ENCODE peak calls at places on chromosomes 4 and X, in five cellular contexts. One of them, this sample, is unnamed.

GRCh38 chrX:40508560-40508959 is 72.2 kb upstream of the ATP6AP2 start:
- DNase-seq in kidney: no peak
- DNase-seq in fibroblast of lung: no peak
- DNase-seq in lung: no peak
- DNase-seq in GM23338: no peak
- DNase-seq in this sample: peak; percentile 3

GRCh38 chr4:38660838-38661237 is 3.2 kb upstream of the KLF3 start:
- DNase-seq in kidney: no peak
- DNase-seq in fibroblast of lung: no peak
- DNase-seq in lung: no peak
- DNase-seq in GM23338: no peak
- DNase-seq in this sample: no peak

GRCh38 chr4:40998680-40999358 is 215.5 kb downstream of the APBB2 start:
- DNase-seq in kidney: no peak
- DNase-seq in fibroblast of lung: peak; percentile 34
- DNase-seq in lung: no peak
- DNase-seq in GM23338: no peak
- DNase-seq in this sample: peak; percentile 49

GRCh38 chr4:158013858-158014257 is 159.0 kb downstream of the GASK1B start:
- DNase-seq in kidney: no peak
- DNase-seq in fibroblast of lung: peak; percentile 29
- DNase-seq in lung: no peak
- DNase-seq in GM23338: no peak
- DNase-seq in this sample: peak; percentile 9

GRCh38 chr4:145937990-145938611 is 522 bp downstream of the ZNF827 start:
- DNase-seq in kidney: no peak
- DNase-seq in fibroblast of lung: peak; percentile 38
- DNase-seq in lung: no peak
- DNase-seq in GM23338: peak; percentile 80
- DNase-seq in this sample: peak; percentile 23

GRCh38 chr4:124334119-124334518 is 378.4 kb downstream of the ANKRD50 start:
- DNase-seq in kidney: no peak
- DNase-seq in fibroblast of lung: peak; percentile 94
- DNase-seq in lung: peak; percentile 36
- DNase-seq in GM23338: peak; percentile 82
- DNase-seq in this sample: peak; percentile 85

GRCh38 chrX:134715930-134716619 is 57.8 kb upstream of the PLAC1 start:
- DNase-seq in kidney: no peak
- DNase-seq in fibroblast of lung: no peak
- DNase-seq in lung: no peak
- DNase-seq in GM23338: peak; percentile 2
- DNase-seq in this sample: no peak

GRCh38 chrX:52368368-52369055 is at the start of gene XAGE2:
- DNase-seq in kidney: no peak
- DNase-seq in fibroblast of lung: no peak
- DNase-seq in lung: no peak
- DNase-seq in GM23338: peak; percentile 5
- DNase-seq in this sample: no peak

GRCh38 chr4:166045457-166045856 is 172.4 kb downstream of the TLL1 start:
- DNase-seq in kidney: no peak
- DNase-seq in fibroblast of lung: no peak
- DNase-seq in lung: no peak
- DNase-seq in GM23338: no peak
- DNase-seq in this sample: no peak

GRCh38 chr4:151850751-151851150 is 89.9 kb upstream of the GATB start:
- DNase-seq in kidney: no peak
- DNase-seq in fibroblast of lung: peak; percentile 57
- DNase-seq in lung: no peak
- DNase-seq in GM23338: no peak
- DNase-seq in this sample: no peak

GRCh38 chr4:78954048-78954666 is 14.9 kb upstream of the PAQR3 start:
- DNase-seq in kidney: no peak
- DNase-seq in fibroblast of lung: peak; percentile 36
- DNase-seq in lung: no peak
- DNase-seq in GM23338: peak; percentile 82
- DNase-seq in this sample: no peak

GRCh38 chrX:80471582-80471981 is 51.3 kb downstream of the TENT5D start:
- DNase-seq in kidney: no peak
- DNase-seq in fibroblast of lung: no peak
- DNase-seq in lung: no peak
- DNase-seq in GM23338: no peak
- DNase-seq in this sample: no peak

GRCh38 chr4:80305466-80305865 is 30.1 kb upstream of the CFAP299 start:
- DNase-seq in kidney: no peak
- DNase-seq in fibroblast of lung: no peak
- DNase-seq in lung: no peak
- DNase-seq in GM23338: no peak
- DNase-seq in this sample: peak; percentile 84

DNA sequence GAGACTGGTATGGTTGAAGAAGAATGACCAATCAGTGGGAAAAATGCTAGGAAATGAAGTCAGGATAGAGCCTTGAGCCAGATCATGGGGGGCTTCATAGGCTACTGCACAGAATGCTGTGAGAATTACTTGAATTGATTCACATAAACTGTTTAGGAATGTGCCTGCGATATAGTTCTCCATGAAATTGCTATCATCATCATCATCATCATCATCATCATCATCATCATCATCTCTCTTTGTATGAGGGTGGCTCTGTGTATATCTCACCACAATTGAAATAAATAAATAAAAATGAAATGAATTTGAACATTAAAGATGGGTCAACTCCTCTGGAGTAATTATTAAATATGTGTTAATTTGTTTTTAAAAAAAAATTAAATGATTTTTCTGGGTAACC is 148.6 kb upstream of the LEF1 start:
- DNase-seq in kidney: no peak
- DNase-seq in fibroblast of lung: no peak
- DNase-seq in lung: no peak
- DNase-seq in GM23338: no peak
- DNase-seq in this sample: no peak
- TF ChIP-seq CTCF in kidney: no peak
- TF ChIP-seq CTCF in fibroblast of lung: no peak
- TF ChIP-seq CTCF in lung: no peak
- TF ChIP-seq CTCF in GM23338: no peak
- TF ChIP-seq CTCF in this sample: no peak

DNA sequence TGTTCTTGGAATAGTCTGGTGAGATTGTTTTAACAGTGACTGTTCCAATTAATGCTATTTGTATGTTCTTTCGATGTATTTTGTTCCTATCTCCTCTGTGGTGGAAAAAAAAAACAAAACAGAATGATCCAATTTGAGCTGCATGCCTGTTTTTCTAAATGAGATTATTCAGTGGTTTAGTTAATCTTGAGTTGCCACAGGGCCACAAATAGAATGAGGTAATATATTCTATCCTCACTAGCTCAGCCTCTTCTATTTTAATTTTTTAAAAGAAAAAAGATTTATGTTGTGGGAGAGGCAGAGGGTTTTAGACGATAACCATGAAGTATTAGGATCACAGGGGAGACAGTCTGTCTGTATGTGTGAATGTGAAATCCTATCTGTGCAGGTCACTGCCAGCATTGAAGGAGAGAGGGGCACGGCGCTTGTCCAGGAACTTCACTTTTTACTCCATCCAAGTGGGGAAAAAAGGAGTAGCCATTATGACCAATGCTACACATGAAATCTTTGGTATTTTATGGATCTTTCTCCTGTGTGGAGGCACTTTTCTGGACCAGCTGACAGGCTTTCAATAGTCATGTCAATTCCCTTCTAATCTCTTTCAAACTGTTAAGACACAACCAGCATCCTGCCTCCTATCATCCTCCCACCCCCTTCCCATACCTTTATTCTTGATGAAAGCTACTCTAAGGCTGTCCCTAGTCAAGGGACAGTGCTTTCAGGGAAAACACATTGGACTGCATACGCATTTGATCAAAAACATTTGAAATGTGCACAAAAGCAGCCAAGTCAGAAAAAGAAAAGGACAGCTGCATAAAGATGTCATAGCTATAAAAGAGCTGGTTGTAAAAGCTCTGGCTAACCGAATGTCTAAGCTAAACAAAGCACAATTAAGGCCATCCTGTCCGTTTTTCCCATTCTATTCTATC is 1063.8 kb upstream of the INTU start:
- DNase-seq in kidney: no peak
- DNase-seq in fibroblast of lung: no peak
- DNase-seq in lung: no peak
- DNase-seq in GM23338: no peak
- DNase-seq in this sample: no peak
- H3K4me3 ChIP-seq in kidney: no peak overlapping the region
- H3K4me3 ChIP-seq in fibroblast of lung: no peak overlapping the region
- H3K4me3 ChIP-seq in lung: no peak overlapping the region
- H3K4me3 ChIP-seq in GM23338: no peak overlapping the region
- H3K4me3 ChIP-seq in this sample: no peak overlapping the region

DNA sequence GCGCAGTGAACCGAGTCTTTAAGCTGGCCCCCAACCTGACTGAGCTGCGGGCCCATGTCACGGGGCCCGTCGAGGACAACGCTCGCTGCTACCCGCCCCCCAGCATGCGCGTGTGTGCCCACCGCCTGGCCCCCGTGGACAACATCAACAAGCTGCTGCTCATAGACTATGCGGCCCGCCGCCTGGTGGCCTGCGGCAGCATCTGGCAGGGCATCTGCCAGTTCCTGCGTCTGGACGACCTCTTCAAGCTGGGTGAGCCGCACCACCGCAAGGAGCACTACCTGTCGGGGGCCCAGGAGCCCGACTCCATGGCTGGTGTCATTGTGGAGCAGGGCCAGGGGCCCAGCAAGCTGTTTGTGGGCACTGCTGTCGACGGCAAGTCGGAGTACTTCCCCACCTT is 2.2 kb downstream of the PLXNA3 start:
- DNase-seq in kidney: peak; percentile 75
- DNase-seq in fibroblast of lung: no peak
- DNase-seq in lung: no peak
- DNase-seq in GM23338: no peak
- DNase-seq in this sample: no peak
- TF ChIP-seq CTCF in kidney: no peak
- TF ChIP-seq CTCF in fibroblast of lung: no peak
- TF ChIP-seq CTCF in lung: no peak
- TF ChIP-seq CTCF in GM23338: no peak
- TF ChIP-seq CTCF in this sample: peak; percentile 41

DNA sequence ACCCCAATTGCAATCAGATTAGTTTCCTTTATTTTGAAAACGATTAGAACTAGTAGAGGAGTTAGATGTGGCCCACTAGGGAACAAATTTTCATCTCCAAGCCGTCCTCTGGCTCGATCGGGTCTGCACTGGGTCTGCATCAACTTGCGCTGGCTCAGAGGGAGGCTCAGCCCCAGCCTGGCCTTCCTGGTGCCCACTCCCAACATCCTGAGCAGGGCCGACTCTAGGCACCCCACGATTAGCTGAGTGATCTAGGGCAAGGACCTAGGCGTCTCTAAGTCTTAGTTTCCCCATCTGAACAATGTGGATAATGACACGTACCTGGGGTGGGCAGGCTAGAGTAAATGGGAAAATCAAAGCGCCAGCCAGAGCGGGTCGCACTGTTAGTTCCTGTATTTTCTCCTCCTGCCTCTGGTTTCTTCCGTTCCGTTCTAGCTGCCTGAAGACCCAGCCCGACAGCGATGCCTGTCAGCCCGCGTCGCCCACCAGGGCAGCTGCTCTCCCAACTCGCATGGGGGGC is 7.7 kb upstream of the HAND2 start:
- DNase-seq in kidney: no peak
- DNase-seq in fibroblast of lung: no peak
- DNase-seq in lung: no peak
- DNase-seq in GM23338: peak; percentile 54
- DNase-seq in this sample: no peak
- H3K4me3 ChIP-seq in kidney: no peak overlapping the region
- H3K4me3 ChIP-seq in fibroblast of lung: no peak overlapping the region
- H3K4me3 ChIP-seq in lung: no peak overlapping the region
- H3K4me3 ChIP-seq in GM23338: peak overlapping the region; percentile 54
- H3K4me3 ChIP-seq in this sample: peak overlapping the region; percentile 61

DNA sequence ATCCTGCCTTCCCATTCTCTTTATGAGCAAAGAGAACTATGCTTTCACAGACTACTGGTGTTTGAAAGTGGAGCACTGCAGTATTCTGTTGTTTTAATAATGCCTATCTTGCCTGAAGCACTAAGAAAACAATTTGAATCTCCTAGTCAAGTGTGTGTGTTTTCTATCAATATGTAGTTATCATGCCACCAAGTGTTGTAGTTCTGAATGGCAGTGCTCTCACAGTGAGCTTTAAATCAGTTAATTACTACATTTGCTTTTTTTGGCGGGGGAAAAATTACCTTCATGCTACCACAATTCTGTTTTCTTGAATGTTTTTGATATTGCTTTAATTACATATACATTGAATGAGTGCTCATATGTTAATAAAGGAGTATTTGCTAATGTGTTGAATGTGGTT is 143.6 kb upstream of the FAM47A start:
- DNase-seq in kidney: no peak
- DNase-seq in fibroblast of lung: no peak
- DNase-seq in lung: no peak
- DNase-seq in GM23338: peak; percentile 31
- DNase-seq in this sample: no peak
- TF ChIP-seq CTCF in kidney: no peak
- TF ChIP-seq CTCF in fibroblast of lung: no peak
- TF ChIP-seq CTCF in lung: no peak
- TF ChIP-seq CTCF in GM23338: peak; percentile 48
- TF ChIP-seq CTCF in this sample: no peak

GRCh38 chr4:180058731-180059215 is 2184.4 kb upstream of the TENM3 start:
- DNase-seq in kidney: peak; percentile 69
- DNase-seq in fibroblast of lung: peak; percentile 78
- DNase-seq in lung: peak; percentile 32
- DNase-seq in GM23338: peak; percentile 89
- DNase-seq in this sample: peak; percentile 12

GRCh38 chr4:180059216-180059881 is 2183.9 kb upstream of the TENM3 start:
- DNase-seq in kidney: peak; percentile 49
- DNase-seq in fibroblast of lung: peak; percentile 16
- DNase-seq in lung: no peak
- DNase-seq in GM23338: peak; percentile 55
- DNase-seq in this sample: no peak

GRCh38 chr4:180057891-180058643 is 2185.1 kb upstream of the TENM3 start:
- DNase-seq in kidney: peak; percentile 75
- DNase-seq in fibroblast of lung: peak; percentile 29
- DNase-seq in lung: no peak
- DNase-seq in GM23338: peak; percentile 66
- DNase-seq in this sample: no peak

GRCh38 chr4:180060159-180060889 is 2182.9 kb upstream of the TENM3 start:
- DNase-seq in kidney: no peak
- DNase-seq in fibroblast of lung: peak; percentile 70
- DNase-seq in lung: no peak
- DNase-seq in GM23338: peak; percentile 23
- DNase-seq in this sample: no peak

GRCh38 chr4:180057198-180057821 is 2185.9 kb upstream of the TENM3 start:
- DNase-seq in kidney: no peak
- DNase-seq in fibroblast of lung: peak; percentile 15
- DNase-seq in lung: no peak
- DNase-seq in GM23338: peak; percentile 53
- DNase-seq in this sample: no peak
- H3K4me3 ChIP-seq in kidney: peak overlapping the region; percentile 46
- H3K4me3 ChIP-seq in fibroblast of lung: no peak overlapping the region
- H3K4me3 ChIP-seq in lung: no peak overlapping the region
- H3K4me3 ChIP-seq in GM23338: peak overlapping the region; percentile 92
- H3K4me3 ChIP-seq in this sample: no peak overlapping the region